ENCODE peak calls at places on chromosome 6, in nine cellular contexts. One of them, this sample, is unnamed.
A peak's percentile ranks its signal among the peaks of the same experiment; 100 is the strongest.

GRCh38 chr6:137853569-137854213 is 13.4 kb upstream of the TNFAIP3 start:
- DNase-seq in breast epithelium: no peak
- DNase-seq in endodermal cell: no peak
- DNase-seq in cardiac muscle cell: no peak
- DNase-seq in CD4-positive, CD25-positive, alpha-beta regulatory T cell: no peak
- DNase-seq in dorsolateral prefrontal cortex: no peak
- DNase-seq in CD8-positive, alpha-beta T cell: no peak
- DNase-seq in Panc1: no peak
- DNase-seq in psoas muscle: no peak
- DNase-seq in this sample: no peak

GRCh38 chr6:143223895-143224294 is 163.2 kb downstream of the AIG1 start:
- DNase-seq in breast epithelium: no peak
- DNase-seq in CD8-positive, alpha-beta T cell: no peak
- DNase-seq in endodermal cell: peak; percentile 50
- DNase-seq in Panc1: no peak
- DNase-seq in psoas muscle: peak; percentile 49
- DNase-seq in CD4-positive, CD25-positive, alpha-beta regulatory T cell: no peak
- DNase-seq in cardiac muscle cell: no peak
- DNase-seq in dorsolateral prefrontal cortex: no peak
- DNase-seq in this sample: peak; percentile 90

GRCh38 chr6:16822529-16822928 is 61.3 kb upstream of the ATXN1 start:
- DNase-seq in breast epithelium: no peak
- DNase-seq in endodermal cell: no peak
- DNase-seq in cardiac muscle cell: no peak
- DNase-seq in psoas muscle: no peak
- DNase-seq in dorsolateral prefrontal cortex: no peak
- DNase-seq in CD4-positive, CD25-positive, alpha-beta regulatory T cell: no peak
- DNase-seq in CD8-positive, alpha-beta T cell: no peak
- DNase-seq in Panc1: no peak
- DNase-seq in this sample: no peak

GRCh38 chr6:3568396-3569082 is 111.7 kb upstream of the SLC22A23 start:
- DNase-seq in endodermal cell: no peak
- DNase-seq in cardiac muscle cell: peak; percentile 83
- DNase-seq in dorsolateral prefrontal cortex: peak; percentile 9
- DNase-seq in CD4-positive, CD25-positive, alpha-beta regulatory T cell: no peak
- DNase-seq in CD8-positive, alpha-beta T cell: no peak
- DNase-seq in breast epithelium: no peak
- DNase-seq in Panc1: no peak
- DNase-seq in psoas muscle: no peak
- DNase-seq in this sample: no peak

GRCh38 chr6:14748679-14749078 is 497.2 kb upstream of the JARID2 start:
- DNase-seq in psoas muscle: no peak
- DNase-seq in dorsolateral prefrontal cortex: no peak
- DNase-seq in Panc1: no peak
- DNase-seq in breast epithelium: no peak
- DNase-seq in cardiac muscle cell: no peak
- DNase-seq in endodermal cell: peak; percentile 5
- DNase-seq in CD4-positive, CD25-positive, alpha-beta regulatory T cell: no peak
- DNase-seq in CD8-positive, alpha-beta T cell: no peak
- DNase-seq in this sample: no peak

GRCh38 chr6:131948221-131948661 is 2.9 kb downstream of the CCN2 start:
- DNase-seq in Panc1: no peak
- DNase-seq in CD4-positive, CD25-positive, alpha-beta regulatory T cell: no peak
- DNase-seq in cardiac muscle cell: no peak
- DNase-seq in breast epithelium: no peak
- DNase-seq in psoas muscle: no peak
- DNase-seq in CD8-positive, alpha-beta T cell: no peak
- DNase-seq in endodermal cell: no peak
- DNase-seq in dorsolateral prefrontal cortex: no peak
- DNase-seq in this sample: no peak

GRCh38 chr6:79993911-79994309 is 10.5 kb upstream of the TTK start:
- DNase-seq in dorsolateral prefrontal cortex: no peak
- DNase-seq in endodermal cell: peak; percentile 47
- DNase-seq in psoas muscle: no peak
- DNase-seq in cardiac muscle cell: no peak
- DNase-seq in breast epithelium: no peak
- DNase-seq in Panc1: no peak
- DNase-seq in CD8-positive, alpha-beta T cell: no peak
- DNase-seq in CD4-positive, CD25-positive, alpha-beta regulatory T cell: no peak
- DNase-seq in this sample: no peak

GRCh38 chr6:132392292-132392691 is 9.0 kb downstream of the MOXD1 start:
- DNase-seq in endodermal cell: no peak
- DNase-seq in breast epithelium: no peak
- DNase-seq in dorsolateral prefrontal cortex: no peak
- DNase-seq in psoas muscle: no peak
- DNase-seq in cardiac muscle cell: no peak
- DNase-seq in Panc1: no peak
- DNase-seq in CD4-positive, CD25-positive, alpha-beta regulatory T cell: no peak
- DNase-seq in CD8-positive, alpha-beta T cell: no peak
- DNase-seq in this sample: no peak

GRCh38 chr6:165850434-165851019 is 187.5 kb upstream of the PDE10A start:
- DNase-seq in cardiac muscle cell: peak; percentile 72
- DNase-seq in CD4-positive, CD25-positive, alpha-beta regulatory T cell: peak; percentile 40
- DNase-seq in Panc1: peak; percentile 46
- DNase-seq in dorsolateral prefrontal cortex: peak; percentile 82
- DNase-seq in CD8-positive, alpha-beta T cell: peak; percentile 41
- DNase-seq in breast epithelium: peak; percentile 78
- DNase-seq in psoas muscle: peak; percentile 79
- DNase-seq in endodermal cell: peak; percentile 90
- DNase-seq in this sample: peak; percentile 66

GRCh38 chr6:89194559-89194958 is 22.6 kb downstream of the GABRR1 start:
- DNase-seq in CD8-positive, alpha-beta T cell: no peak
- DNase-seq in breast epithelium: no peak
- DNase-seq in Panc1: no peak
- DNase-seq in CD4-positive, CD25-positive, alpha-beta regulatory T cell: no peak
- DNase-seq in endodermal cell: no peak
- DNase-seq in cardiac muscle cell: no peak
- DNase-seq in dorsolateral prefrontal cortex: no peak
- DNase-seq in psoas muscle: no peak
- DNase-seq in this sample: no peak

GRCh38 chr6:134936927-134937326 is 13.0 kb downstream of the ALDH8A1 start:
- DNase-seq in CD4-positive, CD25-positive, alpha-beta regulatory T cell: no peak
- DNase-seq in psoas muscle: no peak
- DNase-seq in endodermal cell: no peak
- DNase-seq in breast epithelium: no peak
- DNase-seq in dorsolateral prefrontal cortex: no peak
- DNase-seq in CD8-positive, alpha-beta T cell: no peak
- DNase-seq in Panc1: no peak
- DNase-seq in cardiac muscle cell: no peak
- DNase-seq in this sample: no peak
- H3K4me3 ChIP-seq in CD4-positive, CD25-positive, alpha-beta regulatory T cell: no peak overlapping the region
- H3K4me3 ChIP-seq in psoas muscle: no peak overlapping the region
- H3K4me3 ChIP-seq in endodermal cell: no peak overlapping the region
- H3K4me3 ChIP-seq in breast epithelium: no peak overlapping the region
- H3K4me3 ChIP-seq in dorsolateral prefrontal cortex: no peak overlapping the region
- H3K4me3 ChIP-seq in CD8-positive, alpha-beta T cell: no peak overlapping the region
- H3K4me3 ChIP-seq in Panc1: no peak overlapping the region
- H3K4me3 ChIP-seq in cardiac muscle cell: no peak overlapping the region
- H3K4me3 ChIP-seq in this sample: no peak overlapping the region

DNA sequence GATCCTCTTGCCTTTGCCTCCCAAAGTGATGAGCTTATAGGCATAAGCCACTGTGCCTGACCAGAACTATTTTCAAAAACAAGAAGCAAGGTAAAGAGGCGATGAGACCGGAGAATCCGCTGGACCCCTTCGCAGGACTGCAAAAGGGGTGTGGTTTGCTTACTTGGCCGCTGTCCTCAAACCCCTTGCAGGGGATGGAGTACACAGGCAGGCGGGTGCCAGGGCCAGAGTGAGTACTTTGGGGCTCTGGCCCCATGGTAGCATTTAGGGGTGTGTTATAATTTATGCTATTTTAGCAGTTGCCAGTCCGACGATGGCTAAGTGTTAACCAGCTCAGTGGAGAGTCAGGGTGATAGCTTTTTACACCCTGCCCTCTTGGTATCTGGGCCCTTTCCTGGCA is 1454.9 kb downstream of the HACE1 start:
- DNase-seq in breast epithelium: no peak
- DNase-seq in dorsolateral prefrontal cortex: no peak
- DNase-seq in CD4-positive, CD25-positive, alpha-beta regulatory T cell: no peak
- DNase-seq in cardiac muscle cell: no peak
- DNase-seq in psoas muscle: no peak
- DNase-seq in endodermal cell: peak; percentile 30
- DNase-seq in Panc1: no peak
- DNase-seq in CD8-positive, alpha-beta T cell: no peak
- DNase-seq in this sample: no peak
- H3K27ac ChIP-seq in breast epithelium: no peak overlapping the region
- H3K27ac ChIP-seq in dorsolateral prefrontal cortex: no peak overlapping the region
- H3K27ac ChIP-seq in CD4-positive, CD25-positive, alpha-beta regulatory T cell: no peak overlapping the region
- H3K27ac ChIP-seq in cardiac muscle cell: no peak overlapping the region
- H3K27ac ChIP-seq in psoas muscle: no peak overlapping the region
- H3K27ac ChIP-seq in endodermal cell: no peak overlapping the region
- H3K27ac ChIP-seq in Panc1: no peak overlapping the region
- H3K27ac ChIP-seq in CD8-positive, alpha-beta T cell: no peak overlapping the region
- H3K27ac ChIP-seq in this sample: no peak overlapping the region

DNA sequence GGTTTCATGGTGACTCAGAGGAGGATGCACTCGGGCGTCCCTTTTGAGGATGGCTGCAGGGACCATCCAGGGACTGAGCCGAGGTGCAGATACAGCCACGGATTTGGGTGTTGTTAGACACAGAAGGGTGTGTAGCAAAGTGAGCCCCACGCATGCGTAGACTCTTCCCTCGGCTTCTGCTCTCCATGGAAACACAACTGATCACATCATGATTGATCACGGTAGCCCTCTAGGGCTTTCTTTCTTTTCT is 606 bp upstream of the ULBP1 start:
- DNase-seq in psoas muscle: no peak
- DNase-seq in CD4-positive, CD25-positive, alpha-beta regulatory T cell: peak; percentile 49
- DNase-seq in dorsolateral prefrontal cortex: no peak
- DNase-seq in endodermal cell: peak; percentile 80
- DNase-seq in cardiac muscle cell: no peak
- DNase-seq in breast epithelium: no peak
- DNase-seq in Panc1: peak; percentile 10
- DNase-seq in CD8-positive, alpha-beta T cell: no peak
- DNase-seq in this sample: no peak
- H3K27me3 ChIP-seq in psoas muscle: peaks cover 79% of the 10 kb centered on the region
- H3K27me3 ChIP-seq in CD4-positive, CD25-positive, alpha-beta regulatory T cell: peaks cover 14% of the 10 kb centered on the region
- H3K27me3 ChIP-seq in dorsolateral prefrontal cortex: peaks cover 61% of the 10 kb centered on the region
- H3K27me3 ChIP-seq in endodermal cell: peaks cover 100% of the 10 kb centered on the region
- H3K27me3 ChIP-seq in cardiac muscle cell: peaks cover 98% of the 10 kb centered on the region
- H3K27me3 ChIP-seq in breast epithelium: no peaks in the 10 kb centered on the region
- H3K27me3 ChIP-seq in Panc1: no peaks in the 10 kb centered on the region
- H3K27me3 ChIP-seq in CD8-positive, alpha-beta T cell: peaks cover 44% of the 10 kb centered on the region
- H3K27me3 ChIP-seq in this sample: peaks cover 38% of the 10 kb centered on the region

GRCh38 chr6:43707269-43707668 is 19.7 kb upstream of the MRPS18A start:
- DNase-seq in psoas muscle: no peak
- DNase-seq in cardiac muscle cell: no peak
- DNase-seq in CD8-positive, alpha-beta T cell: no peak
- DNase-seq in dorsolateral prefrontal cortex: no peak
- DNase-seq in Panc1: no peak
- DNase-seq in CD4-positive, CD25-positive, alpha-beta regulatory T cell: no peak
- DNase-seq in endodermal cell: peak; percentile 73
- DNase-seq in breast epithelium: no peak
- DNase-seq in this sample: no peak

GRCh38 chr6:43708857-43709653 is 21.5 kb upstream of the MRPS18A start:
- DNase-seq in Panc1: no peak
- DNase-seq in cardiac muscle cell: no peak
- DNase-seq in endodermal cell: peak; percentile 37
- DNase-seq in CD8-positive, alpha-beta T cell: no peak
- DNase-seq in dorsolateral prefrontal cortex: no peak
- DNase-seq in breast epithelium: no peak
- DNase-seq in CD4-positive, CD25-positive, alpha-beta regulatory T cell: no peak
- DNase-seq in psoas muscle: no peak
- DNase-seq in this sample: no peak

GRCh38 chr6:43707767-43708166 is 20.2 kb upstream of the MRPS18A start:
- DNase-seq in endodermal cell: peak; percentile 87
- DNase-seq in dorsolateral prefrontal cortex: no peak
- DNase-seq in cardiac muscle cell: no peak
- DNase-seq in CD8-positive, alpha-beta T cell: no peak
- DNase-seq in breast epithelium: no peak
- DNase-seq in psoas muscle: no peak
- DNase-seq in Panc1: no peak
- DNase-seq in CD4-positive, CD25-positive, alpha-beta regulatory T cell: no peak
- DNase-seq in this sample: no peak

GRCh38 chr6:43705996-43706395 is 18.4 kb upstream of the MRPS18A start:
- DNase-seq in Panc1: no peak
- DNase-seq in breast epithelium: no peak
- DNase-seq in psoas muscle: no peak
- DNase-seq in CD8-positive, alpha-beta T cell: no peak
- DNase-seq in endodermal cell: no peak
- DNase-seq in cardiac muscle cell: no peak
- DNase-seq in dorsolateral prefrontal cortex: no peak
- DNase-seq in CD4-positive, CD25-positive, alpha-beta regulatory T cell: no peak
- DNase-seq in this sample: no peak

DNA sequence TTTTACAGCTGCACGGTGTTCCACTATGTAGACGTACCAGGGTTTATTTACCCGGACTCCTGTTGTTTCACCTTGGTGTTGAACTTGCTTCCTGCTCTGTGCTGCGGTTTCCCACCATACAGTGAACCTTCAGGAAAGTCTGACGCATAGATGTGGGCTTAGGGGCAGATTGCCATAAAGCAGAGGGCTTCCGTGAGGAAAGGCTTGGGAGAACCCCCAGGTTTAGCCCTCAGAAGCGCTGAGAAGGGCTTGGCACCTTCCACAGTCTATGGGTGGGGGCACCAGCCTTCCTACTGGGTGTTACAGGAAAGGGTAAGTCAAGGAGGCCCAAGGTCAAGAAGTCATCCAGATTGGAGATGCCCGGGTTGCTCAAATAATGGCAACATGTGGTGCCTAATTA is 19.2 kb upstream of the MRPS18A start:
- DNase-seq in CD4-positive, CD25-positive, alpha-beta regulatory T cell: no peak
- DNase-seq in Panc1: no peak
- DNase-seq in breast epithelium: no peak
- DNase-seq in cardiac muscle cell: no peak
- DNase-seq in dorsolateral prefrontal cortex: no peak
- DNase-seq in CD8-positive, alpha-beta T cell: no peak
- DNase-seq in psoas muscle: no peak
- DNase-seq in endodermal cell: no peak
- DNase-seq in this sample: no peak
- H3K4me3 ChIP-seq in CD4-positive, CD25-positive, alpha-beta regulatory T cell: no peak overlapping the region
- H3K4me3 ChIP-seq in Panc1: no peak overlapping the region
- H3K4me3 ChIP-seq in breast epithelium: no peak overlapping the region
- H3K4me3 ChIP-seq in cardiac muscle cell: no peak overlapping the region
- H3K4me3 ChIP-seq in dorsolateral prefrontal cortex: no peak overlapping the region
- H3K4me3 ChIP-seq in CD8-positive, alpha-beta T cell: no peak overlapping the region
- H3K4me3 ChIP-seq in psoas muscle: no peak overlapping the region
- H3K4me3 ChIP-seq in endodermal cell: no peak overlapping the region
- H3K4me3 ChIP-seq in this sample: no peak overlapping the region

GRCh38 chr6:7580927-7581618 is 8.9 kb upstream of the SNRNP48 start:
- DNase-seq in CD8-positive, alpha-beta T cell: no peak
- DNase-seq in Panc1: no peak
- DNase-seq in endodermal cell: no peak
- DNase-seq in breast epithelium: no peak
- DNase-seq in psoas muscle: no peak
- DNase-seq in cardiac muscle cell: no peak
- DNase-seq in CD4-positive, CD25-positive, alpha-beta regulatory T cell: no peak
- DNase-seq in dorsolateral prefrontal cortex: no peak
- DNase-seq in this sample: no peak
- H3K27ac ChIP-seq in CD8-positive, alpha-beta T cell: no peak overlapping the region
- H3K27ac ChIP-seq in Panc1: no peak overlapping the region
- H3K27ac ChIP-seq in endodermal cell: no peak overlapping the region
- H3K27ac ChIP-seq in breast epithelium: no peak overlapping the region
- H3K27ac ChIP-seq in psoas muscle: no peak overlapping the region
- H3K27ac ChIP-seq in cardiac muscle cell: no peak overlapping the region
- H3K27ac ChIP-seq in CD4-positive, CD25-positive, alpha-beta regulatory T cell: no peak overlapping the region
- H3K27ac ChIP-seq in dorsolateral prefrontal cortex: no peak overlapping the region
- H3K27ac ChIP-seq in this sample: no peak overlapping the region